ENCODE peak calls at places on chromosomes 2 and 18, in four cellular contexts. One of them, this sample, is unnamed.

GRCh38 chr2:188892632-188893031 is 81.5 kb upstream of the COL3A1 start:
- DNase-seq in cardiac muscle cell: peak; percentile 62
- DNase-seq in IMR-90: peak; percentile 47
- DNase-seq in aorta: no peak
- DNase-seq in this sample: no peak

GRCh38 chr2:190961918-190962487 is 52.0 kb downstream of the STAT1 start:
- DNase-seq in cardiac muscle cell: peak; percentile 79
- DNase-seq in aorta: no peak
- DNase-seq in IMR-90: no peak
- DNase-seq in this sample: no peak

GRCh38 chr2:8926356-8926755 is 77.1 kb downstream of the MBOAT2 start:
- DNase-seq in aorta: no peak
- DNase-seq in cardiac muscle cell: no peak
- DNase-seq in IMR-90: no peak
- DNase-seq in this sample: no peak

GRCh38 chr2:64404002-64404731 is 49.8 kb upstream of the LGALSL start:
- DNase-seq in IMR-90: peak; percentile 35
- DNase-seq in cardiac muscle cell: peak; percentile 98
- DNase-seq in aorta: peak; percentile 91
- DNase-seq in this sample: peak; percentile 59

GRCh38 chr18:43277164-43277600 is at the start of gene SYT4:
- DNase-seq in cardiac muscle cell: peak; percentile 79
- DNase-seq in aorta: no peak
- DNase-seq in IMR-90: peak; percentile 7
- DNase-seq in this sample: no peak

GRCh38 chr2:202122975-202123765 is 50.1 kb downstream of the KIAA2012 start:
- DNase-seq in aorta: no peak
- DNase-seq in IMR-90: peak; percentile 45
- DNase-seq in cardiac muscle cell: no peak
- DNase-seq in this sample: peak; percentile 55

GRCh38 chr18:76265375-76266225 is 229.4 kb downstream of the ZNF516 start:
- DNase-seq in IMR-90: peak; percentile 38
- DNase-seq in cardiac muscle cell: peak; percentile 69
- DNase-seq in aorta: no peak
- DNase-seq in this sample: peak; percentile 64

GRCh38 chr2:38230756-38231155 is 146.3 kb downstream of the ATL2 start:
- DNase-seq in aorta: no peak
- DNase-seq in cardiac muscle cell: no peak
- DNase-seq in IMR-90: no peak
- DNase-seq in this sample: no peak

GRCh38 chr18:59400407-59400806 is 41.3 kb upstream of the LMAN1 start:
- DNase-seq in IMR-90: no peak
- DNase-seq in aorta: no peak
- DNase-seq in cardiac muscle cell: no peak
- DNase-seq in this sample: no peak

GRCh38 chr2:231124833-231125232 is at the start of gene HTR2B:
- DNase-seq in cardiac muscle cell: peak; percentile 69
- DNase-seq in aorta: no peak
- DNase-seq in IMR-90: peak; percentile 35
- DNase-seq in this sample: peak; percentile 20

GRCh38 chr2:177335917-177336450 is 56.6 kb upstream of the AGPS start:
- DNase-seq in IMR-90: peak; percentile 44
- DNase-seq in cardiac muscle cell: no peak
- DNase-seq in aorta: no peak
- DNase-seq in this sample: no peak

GRCh38 chr2:151716721-151717120 is 17.6 kb downstream of the NEB start:
- DNase-seq in cardiac muscle cell: no peak
- DNase-seq in aorta: no peak
- DNase-seq in IMR-90: no peak
- DNase-seq in this sample: no peak

GRCh38 chr2:45944075-45944474 is 292.6 kb downstream of the PRKCE start:
- DNase-seq in IMR-90: peak; percentile 81
- DNase-seq in cardiac muscle cell: peak; percentile 70
- DNase-seq in aorta: no peak
- DNase-seq in this sample: no peak

GRCh38 chr2:113208995-113209868 is 35.5 kb downstream of the PSD4 start:
- DNase-seq in IMR-90: peak; percentile 65
- DNase-seq in cardiac muscle cell: no peak
- DNase-seq in aorta: peak; percentile 63
- DNase-seq in this sample: no peak

GRCh38 chr2:79994915-79995419 is 309.6 kb downstream of the LRRTM1 start:
- DNase-seq in aorta: no peak
- DNase-seq in cardiac muscle cell: no peak
- DNase-seq in IMR-90: peak; percentile 61
- DNase-seq in this sample: no peak

GRCh38 chr2:44778221-44778654 is 163.3 kb upstream of the SIX3 start:
- DNase-seq in aorta: no peak
- DNase-seq in cardiac muscle cell: peak; percentile 30
- DNase-seq in IMR-90: no peak
- DNase-seq in this sample: peak; percentile 36

GRCh38 chr2:44778671-44779476 is 162.6 kb upstream of the SIX3 start:
- DNase-seq in IMR-90: no peak
- DNase-seq in cardiac muscle cell: no peak
- DNase-seq in aorta: no peak
- DNase-seq in this sample: no peak

GRCh38 chr2:44779793-44780192 is 161.7 kb upstream of the SIX3 start:
- DNase-seq in IMR-90: no peak
- DNase-seq in cardiac muscle cell: no peak
- DNase-seq in aorta: no peak
- DNase-seq in this sample: no peak

GRCh38 chr2:44776924-44777480 is 164.5 kb upstream of the SIX3 start:
- DNase-seq in IMR-90: no peak
- DNase-seq in aorta: no peak
- DNase-seq in cardiac muscle cell: no peak
- DNase-seq in this sample: no peak

GRCh38 chr2:44777542-44777941 is 164.0 kb upstream of the SIX3 start:
- DNase-seq in cardiac muscle cell: peak; percentile 22
- DNase-seq in IMR-90: no peak
- DNase-seq in aorta: no peak
- DNase-seq in this sample: peak; percentile 14
- H3K4me3 ChIP-seq in cardiac muscle cell: no peak overlapping the region
- H3K4me3 ChIP-seq in IMR-90: no peak overlapping the region
- H3K4me3 ChIP-seq in aorta: no peak overlapping the region
- H3K4me3 ChIP-seq in this sample: no peak overlapping the region

GRCh38 chr2:105144941-105145300 is 96.6 kb upstream of the GPR45 start:
- DNase-seq in cardiac muscle cell: no peak
- DNase-seq in IMR-90: no peak
- DNase-seq in aorta: no peak
- DNase-seq in this sample: no peak
- H3K36me3 ChIP-seq in cardiac muscle cell: no peaks in the 10 kb centered on the region
- H3K36me3 ChIP-seq in IMR-90: no peaks in the 10 kb centered on the region
- H3K36me3 ChIP-seq in aorta: no peaks in the 10 kb centered on the region
- H3K36me3 ChIP-seq in this sample: no peaks in the 10 kb centered on the region

GRCh38 chr2:70830333-70830732 is 5.3 kb downstream of the CD207 start:
- DNase-seq in cardiac muscle cell: peak; percentile 22
- DNase-seq in IMR-90: no peak
- DNase-seq in aorta: no peak
- DNase-seq in this sample: no peak
- H3K27me3 ChIP-seq in cardiac muscle cell: no peaks in the 10 kb centered on the region
- H3K27me3 ChIP-seq in IMR-90: peaks cover 14% of the 10 kb centered on the region
- H3K27me3 ChIP-seq in aorta: no peaks in the 10 kb centered on the region
- H3K27me3 ChIP-seq in this sample: peaks cover 7% of the 10 kb centered on the region

DNA sequence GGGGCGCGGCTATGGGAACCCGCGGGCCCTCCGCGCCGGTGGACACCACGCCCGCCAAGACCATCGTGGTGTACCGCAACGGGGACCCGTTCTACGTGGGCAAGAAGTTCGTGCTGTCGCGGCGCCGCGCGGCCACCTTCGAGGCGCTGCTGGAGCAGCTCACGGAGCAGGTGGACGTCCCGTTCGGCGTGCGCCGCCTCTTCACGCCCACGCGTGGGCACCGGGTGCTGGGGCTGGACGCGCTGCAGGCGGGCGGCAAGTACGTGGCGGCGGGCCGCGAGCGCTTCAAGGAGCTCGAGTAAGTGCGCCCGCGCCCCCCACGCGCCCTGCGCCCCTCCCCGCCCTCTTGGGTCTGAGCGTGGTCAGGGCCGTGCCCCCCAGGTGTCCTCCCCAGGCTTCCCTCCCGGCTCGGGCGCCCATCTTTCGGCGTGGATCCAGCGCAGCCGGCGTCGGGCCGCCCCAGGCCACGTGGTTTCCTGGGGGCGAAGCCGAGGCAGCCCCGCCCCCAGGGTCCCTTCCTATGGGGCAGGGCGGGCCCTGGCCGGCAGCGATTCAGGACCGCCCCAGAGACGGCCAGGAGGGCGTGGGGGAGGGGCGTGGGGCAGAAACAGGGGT is 473 bp downstream of the DCDC2C start:
- DNase-seq in aorta: peak; percentile 76
- DNase-seq in IMR-90: no peak
- DNase-seq in cardiac muscle cell: no peak
- DNase-seq in this sample: no peak
- H3K4me3 ChIP-seq in aorta: no peak overlapping the region
- H3K4me3 ChIP-seq in IMR-90: no peak overlapping the region
- H3K4me3 ChIP-seq in cardiac muscle cell: no peak overlapping the region
- H3K4me3 ChIP-seq in this sample: no peak overlapping the region

This sample was measured in small intestine.